ENCODE peak calls at places on chromosomes 13 and 19, in four cellular contexts. X is choroid plexus epithelial cell, D is T-helper 22 cell, F is NCI-H2227 treated with DMSO at 0.1 percent for 48 hours. Q is an unnamed sample.

GRCh38 chr19:42074513-42075363 is 1.2 kb upstream of the ZNF574 start:
- DNase-seq in X (no peak), D (no peak), F (no peak), Q (no peak)

GRCh38 chr19:50401505-50402450 is 17.0 kb upstream of the SPIB start:
- DNase-seq in X (no peak), D (no peak), F (no peak), Q (no peak)

GRCh38 chr19:246551-246950 is 44.7 kb downstream of the PLPP2 start:
- DNase-seq in X (no peak), D (no peak), F (no peak), Q (no peak)

GRCh38 chr13:34654682-34655081 is 287.4 kb upstream of the NBEA start:
- DNase-seq in X (peak), D (no peak), F (no peak), Q (no peak)

GRCh38 chr13:37617162-37617561 is 18.6 kb upstream of the POSTN start:
- DNase-seq in X (peak), D (no peak), F (no peak), Q (no peak)

GRCh38 chr19:42207767-42208259 is 9.7 kb downstream of the DEDD2 start:
- DNase-seq in X (peak), D (peak), F (no peak), Q (no peak)

GRCh38 chr19:7874080-7874856 is at the start of gene PRR36:
- DNase-seq in X (peak), D (no peak), F (peak), Q (peak)

GRCh38 chr13:50123515-50123861 is 108.2 kb downstream of the KCNRG start:
- DNase-seq in X (no peak), D (no peak), F (peak), Q (no peak)

GRCh38 chr19:46515290-46515609 is 19.6 kb upstream of the PNMA8B start:
- DNase-seq in X (no peak), D (no peak), F (no peak), Q (no peak)

GRCh38 chr13:24228852-24229458 is 68.4 kb downstream of the SPATA13 start:
- DNase-seq in X (peak), D (no peak), F (peak), Q (peak)

GRCh38 chr13:28327761-28328607 is 166.9 kb downstream of the FLT1 start:
- DNase-seq in X (peak), D (no peak), F (no peak), Q (peak)

GRCh38 chr19:8396563-8397203 is 6.5 kb downstream of the RAB11B start:
- DNase-seq in X (peak), D (peak), F (peak), Q (no peak)

GRCh38 chr13:37602743-37603381 is 4.3 kb upstream of the POSTN start:
- DNase-seq in X (peak), D (no peak), F (no peak), Q (no peak)

GRCh38 chr13:111282425-111282824 is 38.0 kb upstream of the TEX29 start:
- DNase-seq in X (peak), D (no peak), F (no peak), Q (no peak)